ENCODE peak calls at places on chromosomes 7 and 10, in four cellular contexts. One of them, this sample, is unnamed.

GRCh38 chr10:72612203-72612826 is 13.6 kb downstream of the MICU1 start:
- DNase-seq in RWPE1: no peak
- DNase-seq in ovary: no peak
- DNase-seq in ascending aorta: no peak
- DNase-seq in this sample: no peak

GRCh38 chr10:23371073-23371472 is 26.5 kb upstream of the C10orf67 start:
- DNase-seq in RWPE1: no peak
- DNase-seq in ascending aorta: no peak
- DNase-seq in ovary: no peak
- DNase-seq in this sample: no peak

GRCh38 chr7:127530148-127530547 is 55.2 kb downstream of the GCC1 start:
- DNase-seq in ovary: no peak
- DNase-seq in ascending aorta: no peak
- DNase-seq in RWPE1: no peak
- DNase-seq in this sample: no peak

GRCh38 chr7:108358553-108358952 is 97.7 kb downstream of the NRCAM start:
- DNase-seq in ascending aorta: no peak
- DNase-seq in RWPE1: peak; percentile 10
- DNase-seq in ovary: no peak
- DNase-seq in this sample: peak; percentile 6

GRCh38 chr10:71966046-71967004 is 2.1 kb downstream of the CHST3 start:
- DNase-seq in ascending aorta: peak; percentile 78
- DNase-seq in RWPE1: peak; percentile 66
- DNase-seq in ovary: no peak
- DNase-seq in this sample: no peak

GRCh38 chr7:112572669-112573301 is 92.0 kb downstream of the LSMEM1 start:
- DNase-seq in RWPE1: no peak
- DNase-seq in ascending aorta: no peak
- DNase-seq in ovary: no peak
- DNase-seq in this sample: no peak

GRCh38 chr10:58546137-58546536 is 33.5 kb downstream of the BICC1 start:
- DNase-seq in ovary: no peak
- DNase-seq in ascending aorta: no peak
- DNase-seq in RWPE1: no peak
- DNase-seq in this sample: no peak

GRCh38 chr10:117983961-117984360 is 62.8 kb downstream of the RAB11FIP2 start:
- DNase-seq in RWPE1: no peak
- DNase-seq in ovary: no peak
- DNase-seq in ascending aorta: no peak
- DNase-seq in this sample: no peak

GRCh38 chr7:27139335-27140107 is 4.0 kb downstream of the HOXA5 start:
- DNase-seq in RWPE1: no peak
- DNase-seq in ovary: no peak
- DNase-seq in ascending aorta: no peak
- DNase-seq in this sample: no peak

GRCh38 chr7:82755705-82756551 is 312.4 kb upstream of the CACNA2D1 start:
- DNase-seq in RWPE1: peak; percentile 3
- DNase-seq in ascending aorta: no peak
- DNase-seq in ovary: no peak
- DNase-seq in this sample: peak; percentile 21

GRCh38 chr10:132548106-132548823 is 10.7 kb downstream of the INPP5A start:
- DNase-seq in ovary: peak; percentile 18
- DNase-seq in RWPE1: no peak
- DNase-seq in ascending aorta: no peak
- DNase-seq in this sample: no peak

GRCh38 chr10:102120987-102121738 is 995 bp upstream of the LDB1 start:
- DNase-seq in ovary: peak; percentile 90
- DNase-seq in ascending aorta: peak; percentile 88
- DNase-seq in RWPE1: no peak
- DNase-seq in this sample: peak; percentile 84

GRCh38 chr10:103772096-103772845 is 83.1 kb downstream of the SH3PXD2A start:
- DNase-seq in ascending aorta: peak; percentile 85
- DNase-seq in RWPE1: peak; percentile 83
- DNase-seq in ovary: peak; percentile 85
- DNase-seq in this sample: peak; percentile 99

GRCh38 chr10:18822156-18822555 is 162.9 kb downstream of the ARL5B start:
- DNase-seq in RWPE1: no peak
- DNase-seq in ovary: no peak
- DNase-seq in ascending aorta: no peak
- DNase-seq in this sample: peak; percentile 1

GRCh38 chr7:26329520-26330269 is 38.0 kb downstream of the SNX10 start:
- DNase-seq in ovary: no peak
- DNase-seq in ascending aorta: no peak
- DNase-seq in RWPE1: no peak
- DNase-seq in this sample: no peak

GRCh38 chr10:58014436-58014835 is 253.3 kb downstream of the IPMK start:
- DNase-seq in RWPE1: no peak
- DNase-seq in ovary: no peak
- DNase-seq in ascending aorta: no peak
- DNase-seq in this sample: no peak

GRCh38 chr10:133461841-133462240 is 8.1 kb downstream of the SCART1 start:
- DNase-seq in ovary: peak; percentile 3
- DNase-seq in RWPE1: no peak
- DNase-seq in ascending aorta: no peak
- DNase-seq in this sample: no peak

GRCh38 chr10:89183571-89183970 is 23.5 kb downstream of the CH25H start:
- DNase-seq in ovary: no peak
- DNase-seq in RWPE1: no peak
- DNase-seq in ascending aorta: no peak
- DNase-seq in this sample: no peak

GRCh38 chr7:117124585-117125220 is 171.4 kb downstream of the ST7 start:
- DNase-seq in RWPE1: peak; percentile 37
- DNase-seq in ascending aorta: peak; percentile 92
- DNase-seq in ovary: no peak
- DNase-seq in this sample: peak; percentile 64

GRCh38 chr7:151251926-151252835 is 3.7 kb upstream of the SMARCD3 start:
- DNase-seq in RWPE1: peak; percentile 45
- DNase-seq in ovary: peak; percentile 86
- DNase-seq in ascending aorta: peak; percentile 83
- DNase-seq in this sample: peak; percentile 33

GRCh38 chr7:102434039-102434481 is 685 bp downstream of the ORAI2 start:
- DNase-seq in RWPE1: no peak
- DNase-seq in ovary: no peak
- DNase-seq in ascending aorta: peak; percentile 63
- DNase-seq in this sample: no peak

GRCh38 chr7:69849268-69849667 is 251.0 kb downstream of the AUTS2 start:
- DNase-seq in RWPE1: no peak
- DNase-seq in ascending aorta: no peak
- DNase-seq in ovary: no peak
- DNase-seq in this sample: no peak

GRCh38 chr10:66925896-66926719 is at the start of gene LRRTM3:
- DNase-seq in ascending aorta: no peak
- DNase-seq in ovary: peak; percentile 56
- DNase-seq in RWPE1: peak; percentile 66
- DNase-seq in this sample: peak; percentile 34

GRCh38 chr7:104933433-104934074 is 80.5 kb upstream of the KMT2E start:
- DNase-seq in ovary: no peak
- DNase-seq in RWPE1: no peak
- DNase-seq in ascending aorta: no peak
- DNase-seq in this sample: no peak
- H3K27ac ChIP-seq in ovary: no peak overlapping the region
- H3K27ac ChIP-seq in RWPE1: no peak overlapping the region
- H3K27ac ChIP-seq in ascending aorta: no peak overlapping the region
- H3K27ac ChIP-seq in this sample: no peak overlapping the region

GRCh38 chr10:119302591-119303253 is 95.4 kb downstream of the GRK5 start:
- DNase-seq in ovary: no peak
- DNase-seq in RWPE1: no peak
- DNase-seq in ascending aorta: no peak
- DNase-seq in this sample: no peak

GRCh38 chr10:119302172-119302571 is 94.8 kb downstream of the GRK5 start:
- DNase-seq in ovary: no peak
- DNase-seq in RWPE1: no peak
- DNase-seq in ascending aorta: no peak
- DNase-seq in this sample: no peak

GRCh38 chr10:119303886-119304285 is 96.5 kb downstream of the GRK5 start:
- DNase-seq in ovary: no peak
- DNase-seq in ascending aorta: no peak
- DNase-seq in RWPE1: peak; percentile 93
- DNase-seq in this sample: no peak

GRCh38 chr10:119299531-119299930 is 92.2 kb downstream of the GRK5 start:
- DNase-seq in ascending aorta: no peak
- DNase-seq in RWPE1: no peak
- DNase-seq in ovary: no peak
- DNase-seq in this sample: no peak

DNA sequence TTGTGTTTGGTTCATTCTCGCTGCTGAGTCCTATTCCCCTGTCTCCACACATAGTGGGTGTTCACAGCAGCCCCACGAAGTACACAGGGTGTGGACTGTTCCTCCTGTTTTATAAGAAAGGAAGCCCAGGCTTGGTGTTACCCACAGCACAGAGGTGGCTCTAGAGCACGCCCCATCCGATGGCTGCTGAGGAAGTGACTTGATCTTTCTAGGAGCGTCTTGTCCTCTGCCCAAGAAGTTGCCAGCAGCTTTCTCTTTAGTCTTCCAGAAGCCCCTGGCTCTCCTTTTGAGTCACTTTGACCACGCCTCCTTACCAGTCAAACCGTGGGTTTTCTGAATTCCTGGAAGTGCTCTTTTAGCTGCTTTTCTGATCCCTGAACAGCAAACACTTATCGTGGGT is 94.0 kb downstream of the GRK5 start:
- DNase-seq in ascending aorta: no peak
- DNase-seq in RWPE1: no peak
- DNase-seq in ovary: no peak
- DNase-seq in this sample: no peak
- H3K27ac ChIP-seq in ascending aorta: peak overlapping the region; percentile 89
- H3K27ac ChIP-seq in RWPE1: no peak overlapping the region
- H3K27ac ChIP-seq in ovary: no peak overlapping the region
- H3K27ac ChIP-seq in this sample: no peak overlapping the region

DNA sequence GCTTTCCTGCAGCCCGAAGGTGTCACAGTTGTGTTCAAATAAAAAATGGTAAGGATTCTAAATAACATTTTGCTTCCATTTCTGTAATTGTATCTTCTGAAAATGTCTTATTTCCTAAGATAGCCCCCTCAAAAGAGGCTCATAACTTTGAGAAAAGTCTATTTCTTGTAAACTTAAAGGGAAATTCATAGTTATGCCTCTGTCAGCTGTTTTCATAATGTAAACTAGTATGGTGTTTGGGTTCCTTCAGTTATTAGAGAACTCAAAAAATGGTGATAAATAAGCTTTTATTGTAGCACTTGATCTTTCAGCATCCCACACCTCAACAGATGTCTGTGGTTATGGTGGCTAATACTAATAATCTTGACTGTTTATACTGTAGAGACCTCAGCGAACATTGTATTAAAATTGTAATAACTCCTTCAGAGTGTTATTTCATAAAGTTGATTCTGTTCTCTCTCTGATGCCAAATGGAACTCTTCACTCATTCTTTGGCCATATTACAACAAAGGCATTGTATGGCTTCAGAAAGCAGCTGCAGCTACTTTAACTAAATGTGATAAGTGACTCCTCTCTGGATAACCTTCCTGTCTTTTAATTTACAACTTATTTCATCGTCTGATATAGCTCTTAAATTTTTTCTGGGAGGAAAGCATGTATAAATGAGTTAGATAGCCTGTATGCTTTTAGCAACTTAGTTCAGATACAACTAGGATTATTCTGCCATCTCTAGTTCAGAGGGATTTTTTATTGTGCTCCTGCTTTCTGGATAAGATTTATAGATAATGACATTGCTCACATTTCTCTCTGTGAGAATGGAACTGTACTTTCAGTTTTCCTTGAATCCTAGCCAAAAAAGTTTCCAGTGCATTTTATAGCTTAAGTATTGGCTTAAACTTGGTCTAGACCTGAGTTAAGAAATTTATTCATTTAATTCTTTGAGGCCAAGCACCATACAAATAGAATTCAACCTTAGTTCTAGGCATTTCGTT is 57.4 kb downstream of the KLHDC10 start:
- DNase-seq in RWPE1: no peak
- DNase-seq in ascending aorta: no peak
- DNase-seq in ovary: no peak
- DNase-seq in this sample: no peak
- H3K27ac ChIP-seq in RWPE1: no peak overlapping the region
- H3K27ac ChIP-seq in ascending aorta: no peak overlapping the region
- H3K27ac ChIP-seq in ovary: no peak overlapping the region
- H3K27ac ChIP-seq in this sample: no peak overlapping the region

DNA sequence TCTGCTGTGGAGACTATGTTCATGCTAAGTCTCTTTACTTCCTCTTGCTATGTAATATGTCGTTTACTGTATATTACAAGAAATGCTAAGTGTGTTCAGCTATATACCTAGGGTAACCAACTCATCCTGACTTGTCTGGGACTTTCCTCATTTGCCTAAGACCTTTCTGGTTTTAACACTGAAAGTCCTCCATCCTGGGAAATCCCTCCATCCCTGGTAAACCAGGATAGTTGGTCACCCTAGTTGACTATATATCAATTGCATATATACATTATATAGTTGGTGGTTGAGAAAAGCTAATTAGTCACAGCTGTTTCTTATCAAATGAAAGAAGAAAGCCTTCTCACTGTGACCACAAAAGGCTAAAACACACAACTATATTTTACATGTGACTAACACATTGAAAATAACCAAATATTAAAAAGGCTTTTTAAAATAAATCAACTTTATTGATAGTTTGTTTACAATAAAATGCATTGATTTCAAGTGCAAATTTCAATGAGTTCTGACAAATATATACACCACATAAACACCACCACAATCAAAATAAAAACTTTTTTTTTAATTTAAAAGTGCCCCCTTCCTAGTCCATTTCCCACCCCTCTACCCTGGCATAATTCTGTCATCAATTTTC is 167.7 kb upstream of the INHBA start:
- DNase-seq in ascending aorta: no peak
- DNase-seq in ovary: no peak
- DNase-seq in RWPE1: no peak
- DNase-seq in this sample: no peak
- H3K27ac ChIP-seq in ascending aorta: no peak overlapping the region
- H3K27ac ChIP-seq in ovary: no peak overlapping the region
- H3K27ac ChIP-seq in RWPE1: no peak overlapping the region
- H3K27ac ChIP-seq in this sample: no peak overlapping the region

This sample was measured in AG04450.